ENCODE peak calls at places on chromosomes 1 and 21, in nine cellular contexts. R, F, L, Z, U, K, J, P and S are unnamed samples.

GRCh38 chr1:201282931-201283829 is at the start of gene PKP1:
- DNase-seq in R (peak; percentile 58), F (no peak), L (no peak), Z (peak; percentile 79), U (no peak), K (no peak), J (no peak), P (peak; percentile 79), S (no peak)

GRCh38 chr1:37265786-37266667 is 208.4 kb upstream of the ZC3H12A start:
- DNase-seq in R (no peak), F (no peak), L (no peak), Z (no peak), U (no peak), K (no peak), J (no peak), P (no peak), S (no peak)

GRCh38 chr1:217770895-217771294 is 139.8 kb downstream of the SPATA17 start:
- DNase-seq in R (no peak), F (no peak), L (no peak), Z (no peak), U (no peak), K (no peak), J (no peak), P (no peak), S (no peak)

GRCh38 chr1:149844650-149845255 is 54.6 kb upstream of the BOLA1 start:
- DNase-seq in R (no peak), F (peak; percentile 3), L (no peak), Z (no peak), U (no peak), K (no peak), J (no peak), P (no peak), S (no peak)

GRCh38 chr1:65421341-65422174 is 1.1 kb downstream of the LEPR start:
- DNase-seq in R (no peak), F (peak; percentile 9), L (no peak), Z (no peak), U (no peak), K (no peak), J (no peak), P (no peak), S (peak; percentile 51)

GRCh38 chr1:7669559-7670208 is 101.4 kb upstream of the VAMP3 start:
- DNase-seq in R (no peak), F (peak; percentile 47), L (peak; percentile 61), Z (peak; percentile 93), U (peak; percentile 53), K (no peak), J (peak; percentile 80), P (no peak), S (peak; percentile 57)

GRCh38 chr1:247357062-247357780 is 25.6 kb upstream of the ZNF496 start:
- DNase-seq in R (no peak), F (no peak), L (no peak), Z (no peak), U (no peak), K (peak; percentile 42), J (no peak), P (no peak), S (no peak)

GRCh38 chr1:91731815-91732214 is 154.1 kb downstream of the TGFBR3 start:
- DNase-seq in R (no peak), F (no peak), L (no peak), Z (no peak), U (peak; percentile 27), K (no peak), J (no peak), P (no peak), S (no peak)

GRCh38 chr1:228370941-228371740 is 35.5 kb downstream of the TRIM11 start:
- DNase-seq in R (peak; percentile 66), F (no peak), L (no peak), Z (no peak), U (no peak), K (peak; percentile 92), J (no peak), P (peak; percentile 50), S (peak; percentile 81)

GRCh38 chr1:184027751-184028682 is 9.5 kb downstream of the COLGALT2 start:
- DNase-seq in R (no peak), F (no peak), L (no peak), Z (no peak), U (no peak), K (no peak), J (no peak), P (no peak), S (no peak)

GRCh38 chr1:101251504-101251903 is 14.7 kb downstream of the S1PR1 start:
- DNase-seq in R (no peak), F (no peak), L (no peak), Z (no peak), U (no peak), K (no peak), J (no peak), P (no peak), S (no peak)

GRCh38 chr1:155192346-155193274 is 15.1 kb downstream of the THBS3 start:
- DNase-seq in R (no peak), F (no peak), L (no peak), Z (peak; percentile 83), U (no peak), K (peak; percentile 7), J (no peak), P (peak; percentile 81), S (peak; percentile 50)

GRCh38 chr1:56965191-56965590 is 624 bp downstream of the C8B start:
- DNase-seq in R (no peak), F (no peak), L (no peak), Z (no peak), U (no peak), K (no peak), J (no peak), P (no peak), S (no peak)

GRCh38 chr1:196933531-196934189 is 9.9 kb upstream of the CFHR2 start:
- DNase-seq in R (no peak), F (no peak), L (no peak), Z (peak; percentile 50), U (no peak), K (no peak), J (no peak), P (no peak), S (no peak)
- TF ChIP-seq POLR2A in R (no peak), F (no peak), L (no peak), Z (no peak), U (no peak), K (no peak), J (no peak), P (no peak), S (no peak)

DNA sequence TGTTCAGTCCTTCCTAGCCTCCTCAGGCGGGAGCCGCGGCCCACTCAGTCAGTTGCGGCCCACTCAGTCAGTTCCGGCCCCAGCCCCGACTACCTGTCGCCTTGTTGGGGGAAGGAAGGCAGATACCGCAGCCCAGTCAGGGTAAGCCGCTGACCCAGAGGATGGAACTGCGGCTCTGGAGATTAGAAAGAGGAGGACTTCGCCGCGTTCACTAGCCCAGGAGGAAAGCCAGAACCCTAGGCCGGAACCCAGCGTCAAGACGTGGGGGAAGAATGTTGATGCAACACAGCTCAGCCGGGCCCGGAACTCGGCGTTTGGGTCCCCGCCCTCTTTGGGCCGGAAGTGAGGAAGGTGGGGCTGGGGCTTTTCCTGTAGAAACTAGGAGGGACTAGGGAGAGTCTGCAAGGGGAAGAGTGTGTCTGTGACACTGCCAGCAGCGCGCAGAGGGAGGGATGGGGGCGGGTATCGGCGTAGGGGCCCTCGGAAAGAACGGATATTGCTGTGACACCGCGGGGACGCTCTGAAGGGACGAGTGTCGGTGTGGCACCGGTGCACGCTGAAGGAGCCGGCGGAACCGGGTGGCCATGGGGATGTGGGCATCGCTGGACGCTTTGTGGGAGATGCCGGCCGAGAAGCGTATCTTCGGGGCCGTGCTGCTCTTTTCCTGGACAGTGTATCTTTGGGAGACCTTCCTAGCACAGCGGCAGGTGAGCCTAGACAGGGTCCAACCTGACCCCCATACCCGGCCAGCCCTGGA is at the start of gene ZMPSTE24:
- DNase-seq in R (peak; percentile 97), F (peak; percentile 90), L (peak; percentile 66), Z (peak; percentile 94), U (peak; percentile 82), K (peak; percentile 96), J (peak; percentile 75), P (peak; percentile 95), S (peak; percentile 98)
- TF ChIP-seq POLR2A in R (peak; percentile 45), F (no peak), L (peak; percentile 71), Z (peak; percentile 93), U (peak; percentile 89), K (no peak), J (peak; percentile 72), P (no peak), S (peak; percentile 53)

DNA sequence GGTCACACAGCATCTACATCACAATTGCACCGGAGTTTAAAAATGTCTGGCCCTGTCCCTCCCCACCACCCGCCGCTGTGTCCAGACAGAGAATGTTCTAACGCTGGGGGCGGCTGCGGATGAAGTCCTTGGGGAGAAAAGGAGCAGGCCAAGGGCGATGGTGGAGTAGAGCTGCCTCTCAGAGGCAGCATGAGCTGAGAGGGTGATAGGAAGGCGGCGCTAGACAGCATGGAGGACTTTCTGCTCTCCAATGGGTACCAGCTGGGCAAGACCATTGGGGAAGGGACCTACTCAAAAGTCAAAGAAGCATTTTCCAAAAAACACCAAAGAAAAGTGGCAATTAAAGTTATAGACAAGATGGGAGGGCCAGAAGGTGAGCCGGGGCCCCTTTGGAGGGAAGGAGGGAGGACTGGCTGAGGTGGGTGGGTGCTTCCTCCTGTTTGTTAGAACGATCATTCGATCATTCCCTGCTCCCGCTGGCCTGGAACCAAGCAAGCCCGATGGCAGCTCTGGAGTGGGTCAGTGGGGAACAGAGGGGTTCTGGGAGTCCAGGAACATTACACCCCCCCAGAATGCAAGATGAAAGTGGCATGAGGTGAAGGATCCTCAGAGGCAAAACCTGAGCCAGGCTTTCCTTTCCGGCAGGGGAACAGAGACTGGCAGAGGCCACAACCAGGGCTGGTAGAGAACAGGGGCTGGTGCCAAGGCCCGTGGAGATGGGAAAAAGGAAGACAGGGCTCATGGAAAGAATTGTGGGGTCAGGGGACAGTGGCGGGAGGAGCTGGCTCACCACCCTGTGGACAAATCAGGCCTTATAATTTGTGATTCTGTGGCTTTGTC is at the start of the genes FAM229A and TSSK3:
- DNase-seq in R (no peak), F (no peak), L (no peak), Z (no peak), U (no peak), K (no peak), J (no peak), P (no peak), S (no peak)
- TF ChIP-seq POLR2A in R (no peak), F (no peak), L (no peak), Z (no peak), U (no peak), K (no peak), J (no peak), P (no peak), S (no peak)

GRCh38 chr1:25927541-25928265 is 21.5 kb upstream of the STMN1 start:
- DNase-seq in R (no peak), F (no peak), L (no peak), Z (no peak), U (no peak), K (no peak), J (no peak), P (no peak), S (peak; percentile 19)
- TF ChIP-seq POLR2A in R (no peak), F (no peak), L (no peak), Z (no peak), U (no peak), K (no peak), J (no peak), P (no peak), S (no peak)

GRCh38 chr1:193677874-193678273 is 491.5 kb upstream of the B3GALT2 start:
- DNase-seq in R (no peak), F (no peak), L (no peak), Z (no peak), U (no peak), K (no peak), J (no peak), P (no peak), S (no peak)
- TF ChIP-seq POLR2A in R (no peak), F (no peak), L (no peak), Z (no peak), U (no peak), K (no peak), J (no peak), P (no peak), S (no peak)

GRCh38 chr21:38910390-38911008 is 104.8 kb downstream of the ETS2 start:
- DNase-seq in R (no peak), F (no peak), L (no peak), Z (no peak), U (no peak), K (no peak), J (no peak), P (no peak), S (no peak)
- TF ChIP-seq POLR2A in R (no peak), F (no peak), L (no peak), Z (no peak), U (no peak), K (no peak), J (no peak), P (no peak), S (no peak)